ENCODE peak calls at places on chromosomes 2 and 18, in four cellular contexts. M is PC-3, C is GM23248, U is HCT116. W is an unnamed sample.

GRCh38 chr2:186771850-186772463 is 77.0 kb downstream of the ZSWIM2 start:
- DNase-seq in M (peak; percentile 76), C (no peak), U (no peak), W (peak; percentile 16)

GRCh38 chr18:23703057-23703986 is 14.1 kb downstream of the LAMA3 start:
- DNase-seq in M (peak; percentile 80), C (peak; percentile 84), U (peak; percentile 71), W (no peak)

GRCh38 chr2:46481541-46482193 is 2.3 kb downstream of the TMEM247 start:
- DNase-seq in M (peak; percentile 88), C (peak; percentile 81), U (no peak), W (no peak)

GRCh38 chr18:39037925-39038324 is 1472.3 kb upstream of the CELF4 start:
- DNase-seq in M (no peak), C (no peak), U (no peak), W (no peak)

GRCh38 chr2:3771576-3771975 is 68.2 kb downstream of the DCDC2C start:
- DNase-seq in M (no peak), C (no peak), U (no peak), W (no peak)

GRCh38 chr2:163778045-163778753 is 42.4 kb upstream of the FIGN start:
- DNase-seq in M (peak; percentile 97), C (peak; percentile 70), U (peak; percentile 15), W (no peak)

GRCh38 chr2:42025151-42025582 is 22.7 kb upstream of the PKDCC start:
- DNase-seq in M (no peak), C (peak; percentile 56), U (no peak), W (no peak)

GRCh38 chr2:233085037-233085838 is 25.1 kb downstream of the INPP5D start:
- DNase-seq in M (no peak), C (no peak), U (no peak), W (no peak)

GRCh38 chr2:213021971-213022899 is 129.2 kb downstream of the IKZF2 start:
- DNase-seq in M (peak; percentile 59), C (peak; percentile 80), U (no peak), W (no peak)

GRCh38 chr2:112692496-112692911 is 28.3 kb upstream of the NT5DC4 start:
- DNase-seq in M (peak; percentile 96), C (peak; percentile 97), U (peak; percentile 85), W (peak; percentile 89)

GRCh38 chr18:63028380-63028779 is 291.2 kb downstream of the BCL2 start:
- DNase-seq in M (no peak), C (no peak), U (no peak), W (no peak)

GRCh38 chr2:15081356-15081755 is 448.8 kb downstream of the LRATD1 start:
- DNase-seq in M (no peak), C (no peak), U (no peak), W (no peak)

GRCh38 chr2:20365249-20365817 is 14.7 kb upstream of the PUM2 start:
- DNase-seq in M (peak; percentile 86), C (peak; percentile 91), U (no peak), W (peak; percentile 33)

GRCh38 chr2:125427721-125428315 is 1228.1 kb upstream of the GYPC start:
- DNase-seq in M (no peak), C (no peak), U (no peak), W (no peak)

GRCh38 chr2:101983928-101984327 is 7.8 kb upstream of the IL1R2 start:
- DNase-seq in M (peak; percentile 61), C (peak; percentile 51), U (no peak), W (no peak)

GRCh38 chr2:4552099-4552498 is 848.7 kb downstream of the DCDC2C start:
- DNase-seq in M (no peak), C (no peak), U (no peak), W (no peak)

GRCh38 chr18:50277935-50278334 is 3.4 kb downstream of the MBD1 start:
- DNase-seq in M (peak; percentile 45), C (peak; percentile 47), U (no peak), W (no peak)

GRCh38 chr2:29766191-29766590 is 155.2 kb downstream of the ALK start:
- DNase-seq in M (peak; percentile 23), C (peak; percentile 79), U (no peak), W (no peak)

GRCh38 chr2:6866239-6866745 is 585 bp upstream of the CMPK2 start:
- DNase-seq in M (peak; percentile 69), C (peak; percentile 24), U (peak; percentile 27), W (peak; percentile 43)

GRCh38 chr2:68379184-68379708 is 14.2 kb downstream of the PLEK start:
- DNase-seq in M (no peak), C (no peak), U (no peak), W (no peak)

GRCh38 chr2:202278036-202278760 is 12.6 kb downstream of the NOP58 start:
- DNase-seq in M (peak; percentile 58), C (peak; percentile 80), U (no peak), W (no peak)

GRCh38 chr2:96498023-96498431 is 7.1 kb downstream of the NEURL3 start:
- DNase-seq in M (no peak), C (no peak), U (no peak), W (no peak)

GRCh38 chr2:140650825-140651224 is 1480.0 kb downstream of the LRP1B start:
- DNase-seq in M (peak; percentile 81), C (peak; percentile 2), U (no peak), W (no peak)

GRCh38 chr2:167212054-167212648 is 323.9 kb downstream of the XIRP2 start:
- DNase-seq in M (peak; percentile 90), C (peak; percentile 68), U (peak; percentile 10), W (peak; percentile 51)

GRCh38 chr18:34697891-34698290 is 12.2 kb upstream of the DTNA start:
- DNase-seq in M (no peak), C (peak; percentile 2), U (no peak), W (no peak)

GRCh38 chr2:23387849-23388248 is 2.9 kb downstream of the KLHL29 start:
- DNase-seq in M (no peak), C (no peak), U (no peak), W (no peak)
- H3K4me3 ChIP-seq in M (no peak overlapping the region), C (no peak overlapping the region), U (no peak overlapping the region), W (no peak overlapping the region)

DNA sequence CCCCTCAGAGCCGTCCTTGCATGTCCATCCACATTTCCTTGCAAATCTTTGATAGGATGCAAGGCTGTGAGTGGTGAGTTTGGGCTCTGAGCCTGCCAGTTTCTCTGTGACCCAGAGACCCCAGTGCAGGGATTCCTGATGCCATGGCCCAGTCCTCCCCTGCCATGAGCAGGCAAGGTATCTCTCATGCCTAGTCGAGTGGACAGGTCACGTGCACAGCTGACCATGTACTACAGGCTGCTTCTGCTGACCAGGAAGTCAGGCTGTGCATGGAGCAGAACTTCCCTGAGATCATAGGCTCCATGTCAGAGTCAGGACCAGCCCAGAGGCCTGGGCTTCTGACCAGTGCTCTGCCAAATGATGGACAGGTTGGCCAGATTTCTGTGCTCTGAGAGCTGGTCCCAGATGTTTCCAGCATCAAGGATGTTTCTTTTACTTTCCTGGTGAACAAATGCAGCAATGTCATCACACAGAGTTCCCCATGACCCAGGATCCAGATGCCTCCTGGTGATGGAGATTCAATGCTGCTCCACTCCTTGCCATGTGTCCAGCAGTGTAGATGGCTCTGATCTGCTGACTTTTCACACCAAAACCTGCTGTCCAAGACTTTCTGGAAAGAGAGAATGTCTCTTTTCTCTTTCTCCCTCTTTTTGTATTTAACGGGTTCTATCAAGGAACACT is 321.6 kb upstream of the HS6ST1 start:
- DNase-seq in M (no peak), C (peak; percentile 14), U (no peak), W (no peak)
- H3K9me2 ChIP-seq in M (no peaks in the 10 kb centered on the region), C (no peaks in the 10 kb centered on the region), U (no peaks in the 10 kb centered on the region), W (no peaks in the 10 kb centered on the region)

DNA sequence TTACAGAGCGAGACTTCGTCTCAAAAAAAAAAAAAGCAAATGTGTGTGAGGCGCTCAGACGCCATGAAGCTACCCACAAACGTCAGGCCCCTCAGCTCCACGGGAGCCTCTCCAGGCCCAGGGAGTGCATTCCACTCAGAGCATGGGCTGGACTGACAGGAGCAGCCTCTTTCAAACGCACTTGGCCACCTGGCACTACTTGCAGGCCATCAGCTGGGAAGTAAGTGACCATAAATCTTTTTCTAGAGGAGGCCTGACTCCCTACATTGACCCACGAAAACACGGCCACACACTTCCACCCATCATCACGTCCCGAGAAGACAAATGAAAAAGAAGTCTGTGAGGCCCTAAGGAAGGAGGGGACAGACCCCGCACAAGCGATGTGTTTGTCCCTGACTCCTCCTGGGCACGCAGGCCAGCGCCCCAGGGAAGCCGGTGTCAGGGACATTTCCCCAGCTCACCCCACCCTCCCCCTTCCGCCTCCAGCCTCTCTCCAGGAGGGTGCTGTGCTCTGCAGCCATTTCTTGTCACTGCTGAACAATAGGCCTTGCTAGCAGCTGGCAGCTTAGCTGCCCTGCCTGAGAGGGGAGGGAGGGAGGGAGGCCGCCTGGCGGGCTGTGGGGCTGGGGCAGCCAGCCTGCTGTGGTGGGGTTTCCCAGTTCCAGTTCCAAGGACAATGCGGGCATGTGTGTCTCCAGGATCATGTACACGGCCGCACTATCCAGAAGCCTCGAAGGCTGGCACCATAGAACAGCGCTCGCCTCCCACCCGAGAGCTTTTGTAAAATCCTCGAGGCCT is 26.6 kb downstream of the SERTAD2 start:
- DNase-seq in M (no peak), C (no peak), U (no peak), W (no peak)
- H3K9ac ChIP-seq in M (no peak overlapping the region), C (no peak overlapping the region), U (no peak overlapping the region), W (no peak overlapping the region)

GRCh38 chr2:169478339-169478738 is 955 bp upstream of the BBS5 start:
- DNase-seq in M (peak; percentile 47), C (peak; percentile 63), U (no peak), W (no peak)
- H3K4me3 ChIP-seq in M (no peak overlapping the region), C (no peak overlapping the region), U (no peak overlapping the region), W (no peak overlapping the region)

GRCh38 chr2:176848844-176849243 is 363.8 kb upstream of the HNRNPA3 start:
- DNase-seq in M (no peak), C (no peak), U (no peak), W (no peak)

GRCh38 chr2:176845718-176846117 is 366.9 kb upstream of the HNRNPA3 start:
- DNase-seq in M (no peak), C (no peak), U (no peak), W (peak; percentile 10)

GRCh38 chr2:176844461-176844860 is 368.1 kb upstream of the HNRNPA3 start:
- DNase-seq in M (no peak), C (no peak), U (no peak), W (no peak)

DNA sequence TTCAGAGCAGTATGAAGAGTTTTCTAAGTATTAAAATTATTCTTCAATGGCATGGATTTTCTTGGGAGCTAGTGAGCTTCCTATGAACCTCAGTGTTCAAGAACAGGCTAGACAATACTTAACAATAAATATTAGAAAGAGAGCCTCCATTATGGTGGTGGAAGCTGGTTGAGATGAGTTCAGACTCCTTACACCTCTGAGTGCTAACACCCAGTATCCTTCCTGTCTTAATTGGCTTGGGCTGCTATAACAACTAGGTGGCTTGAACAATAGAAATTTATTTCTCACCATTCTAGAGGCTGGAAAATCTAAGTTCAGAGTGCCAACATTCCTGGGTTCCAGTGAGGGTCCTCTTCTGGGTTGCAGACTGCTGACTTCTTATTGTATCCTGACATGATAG is 369.4 kb upstream of the HNRNPA3 start:
- DNase-seq in M (no peak), C (no peak), U (no peak), W (no peak)
- H3K9me2 ChIP-seq in M (no peaks in the 10 kb centered on the region), C (no peaks in the 10 kb centered on the region), U (no peaks in the 10 kb centered on the region), W (no peaks in the 10 kb centered on the region)

DNA sequence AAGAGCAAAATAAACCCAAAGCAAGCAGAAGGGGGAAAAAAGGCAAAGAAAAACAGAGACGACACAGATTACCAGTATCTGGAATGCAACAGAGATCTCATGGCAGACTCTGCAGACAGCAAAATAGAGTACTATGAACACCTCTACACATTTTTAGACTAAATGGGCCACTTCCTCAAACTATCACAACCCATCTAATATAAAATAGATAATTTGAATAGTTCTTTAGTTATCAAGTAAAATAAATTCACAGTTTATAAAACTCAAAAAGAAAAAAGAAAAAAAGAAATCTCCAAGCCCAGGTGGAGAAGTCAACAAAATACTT is 16.6 kb downstream of the SESTD1 start:
- DNase-seq in M (no peak), C (no peak), U (no peak), W (no peak)
- H3K9ac ChIP-seq in M (no peak overlapping the region), C (no peak overlapping the region), U (no peak overlapping the region), W (no peak overlapping the region)

GRCh38 chr18:13136056-13136688 is 82.4 kb upstream of the LDLRAD4 start:
- DNase-seq in M (no peak), C (no peak), U (no peak), W (no peak)
- H3K4me3 ChIP-seq in M (no peak overlapping the region), C (peak overlapping the region; percentile 72), U (no peak overlapping the region), W (peak overlapping the region; percentile 85)